ENCODE peak calls at places on chromosomes 6 and 20, in eight cellular contexts. T is uterus; D is CD8-positive, alpha-beta T cell; U is psoas muscle; E is neural crest cell; Y is cardiac fibroblast; A is GM12864; N is hepatocyte. H is an unnamed sample.

GRCh38 chr6:22642254-22642653 is 72.9 kb downstream of the HDGFL1 start:
- DNase-seq in T (no peak), D (no peak), U (no peak), E (no peak), Y (peak; percentile 49), A (no peak), N (no peak), H (no peak)

GRCh38 chr6:138600726-138601125 is 101.4 kb upstream of the NHSL1 start:
- DNase-seq in T (no peak), D (no peak), U (no peak), E (no peak), Y (peak; percentile 73), A (no peak), N (no peak), H (no peak)

GRCh38 chr6:104344223-104344622 is 515.5 kb downstream of the HACE1 start:
- DNase-seq in T (no peak), D (no peak), U (no peak), E (no peak), Y (no peak), A (no peak), N (no peak), H (no peak)

GRCh38 chr20:33575302-33575701 is 85.4 kb downstream of the CBFA2T2 start:
- DNase-seq in T (no peak), D (no peak), U (no peak), E (no peak), Y (no peak), A (no peak), N (no peak), H (no peak)

GRCh38 chr20:7195704-7196103 is 428.2 kb downstream of the BMP2 start:
- DNase-seq in T (no peak), D (no peak), U (no peak), E (no peak), Y (peak; percentile 95), A (no peak), N (no peak), H (no peak)

GRCh38 chr6:27582928-27583725 is 110.2 kb upstream of the ZNF184 start:
- DNase-seq in T (no peak), D (no peak), U (no peak), E (peak; percentile 46), Y (peak; percentile 85), A (no peak), N (peak; percentile 48), H (peak; percentile 63)

GRCh38 chr6:31083742-31084354 is 28.5 kb downstream of the C6orf15 start:
- DNase-seq in T (no peak), D (no peak), U (peak; percentile 57), E (peak; percentile 53), Y (peak; percentile 91), A (peak; percentile 27), N (peak; percentile 62), H (peak; percentile 39)

GRCh38 chr6:82507112-82507511 is 143.5 kb downstream of the TPBG start:
- DNase-seq in T (no peak), D (no peak), U (no peak), E (no peak), Y (peak; percentile 76), A (no peak), N (no peak), H (peak; percentile 20)

GRCh38 chr20:41175201-41175651 is 37.9 kb downstream of the PLCG1 start:
- DNase-seq in T (no peak), D (no peak), U (peak; percentile 28), E (no peak), Y (no peak), A (no peak), N (no peak), H (no peak)

GRCh38 chr6:140436023-140436811 is 1061.8 kb upstream of the CITED2 start:
- DNase-seq in T (no peak), D (no peak), U (no peak), E (no peak), Y (peak; percentile 92), A (no peak), N (no peak), H (no peak)

GRCh38 chr6:25874118-25874517 is at the start of gene SLC17A3:
- DNase-seq in T (no peak), D (no peak), U (no peak), E (no peak), Y (no peak), A (no peak), N (no peak), H (no peak)

GRCh38 chr6:136415351-136416005 is 125.8 kb upstream of the BCLAF1 start:
- DNase-seq in T (no peak), D (no peak), U (no peak), E (no peak), Y (peak; percentile 31), A (no peak), N (no peak), H (no peak)

GRCh38 chr20:59602546-59603080 is 1.7 kb upstream of the PHACTR3 start:
- DNase-seq in T (no peak), D (no peak), U (no peak), E (no peak), Y (no peak), A (no peak), N (no peak), H (no peak)

GRCh38 chr6:109508166-109508860 is 25.3 kb upstream of the ZBTB24 start:
- DNase-seq in T (no peak), D (no peak), U (no peak), E (no peak), Y (peak; percentile 42), A (no peak), N (no peak), H (no peak)
- TF ChIP-seq CTCF in T (no peak), D (no peak), U (no peak), E (no peak), Y (no peak), A (no peak), N (no peak), H (no peak)

GRCh38 chr20:58088625-58089024 is 139.8 kb downstream of the ANKRD60 start:
- DNase-seq in T (no peak), D (no peak), U (no peak), E (no peak), Y (no peak), A (no peak), N (no peak), H (no peak)

GRCh38 chr20:58084966-58085365 is 143.5 kb downstream of the ANKRD60 start:
- DNase-seq in T (no peak), D (no peak), U (no peak), E (no peak), Y (no peak), A (no peak), N (peak; percentile 16), H (no peak)

GRCh38 chr20:58086763-58087566 is 141.5 kb downstream of the ANKRD60 start:
- DNase-seq in T (peak; percentile 6), D (no peak), U (no peak), E (peak; percentile 53), Y (peak; percentile 49), A (no peak), N (peak; percentile 64), H (peak; percentile 46)

GRCh38 chr20:58088105-58088504 is 140.3 kb downstream of the ANKRD60 start:
- DNase-seq in T (peak; percentile 6), D (no peak), U (no peak), E (no peak), Y (no peak), A (no peak), N (no peak), H (no peak)

DNA sequence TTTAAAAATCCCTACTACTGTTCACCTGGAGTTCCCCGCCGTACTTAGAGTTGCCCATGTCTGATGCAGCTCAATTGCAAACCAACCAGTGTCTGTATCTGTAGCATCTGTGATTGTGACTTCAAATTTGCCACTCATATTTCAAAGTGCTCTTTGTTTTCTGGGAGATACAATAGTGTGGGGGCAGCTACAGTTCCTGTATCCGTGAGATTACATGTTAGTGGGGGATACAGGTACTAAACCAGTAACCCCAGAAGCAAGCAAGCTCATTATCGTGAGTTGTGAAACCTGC is 140.9 kb downstream of the ANKRD60 start:
- DNase-seq in T (no peak), D (no peak), U (no peak), E (no peak), Y (no peak), A (no peak), N (no peak), H (no peak)
- TF ChIP-seq CTCF in T (no peak), D (no peak), U (no peak), E (no peak), Y (no peak), A (no peak), N (no peak), H (no peak)

DNA sequence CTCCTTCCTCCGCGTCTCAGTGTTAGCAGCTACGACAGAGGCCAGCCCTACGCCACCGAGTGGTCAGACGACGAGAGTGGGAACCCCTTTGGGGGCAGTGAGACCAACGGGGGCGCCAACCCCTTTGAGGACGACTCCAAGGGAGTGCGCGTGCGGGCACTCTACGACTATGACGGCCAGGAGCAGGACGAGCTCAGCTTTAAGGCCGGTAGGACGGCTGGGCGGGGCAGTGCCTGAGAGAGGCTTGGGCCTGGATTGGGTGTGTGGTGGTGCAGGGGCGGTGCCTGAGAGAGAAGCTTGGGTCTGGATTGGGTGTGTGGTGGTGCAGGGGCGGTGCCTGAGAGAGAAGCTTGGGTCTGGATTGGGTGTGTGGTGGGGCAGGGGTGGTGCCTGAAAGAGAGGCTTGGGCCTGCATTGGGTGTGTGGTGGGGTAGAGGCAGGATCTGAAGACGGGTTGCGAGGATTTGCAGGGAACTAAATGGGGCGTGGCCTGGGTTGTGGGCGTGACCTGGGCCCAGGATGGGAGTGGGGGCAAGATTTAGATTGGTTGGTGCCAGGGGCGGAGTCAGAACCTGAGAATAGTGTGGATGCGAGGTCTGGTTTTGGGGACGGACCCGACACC is 24.4 kb downstream of the SPDEF start:
- DNase-seq in T (peak; percentile 56), D (no peak), U (peak; percentile 93), E (no peak), Y (peak; percentile 85), A (no peak), N (no peak), H (peak; percentile 73)
- TF ChIP-seq CTCF in T (no peak), D (no peak), U (no peak), E (no peak), Y (no peak), A (no peak), N (no peak), H (no peak)

GRCh38 chr6:100796049-100796823 is 84.9 kb downstream of the ASCC3 start:
- DNase-seq in T (no peak), D (no peak), U (no peak), E (no peak), Y (no peak), A (peak; percentile 41), N (no peak), H (peak; percentile 10)
- TF ChIP-seq CTCF in T (no peak), D (no peak), U (no peak), E (no peak), Y (no peak), A (no peak), N (no peak), H (no peak)